ENCODE peak calls at places on chromosomes 5 and 9, in six cellular contexts. X is left ventricle myocardium inferior, O is endodermal cell, G is H1, H is astrocyte of the spinal cord, T is sigmoid colon. C is an unnamed sample.

GRCh38 chr9:127828262-127829031 is 25.8 kb downstream of the FPGS start:
- DNase-seq in X (peak), O (peak), G (peak), H (peak), T (peak), C (peak)

GRCh38 chr9:94135222-94135621 is 51.0 kb downstream of the PTPDC1 start:
- DNase-seq in X (no peak), O (no peak), G (no peak), H (peak), T (peak), C (peak)

GRCh38 chr5:151155777-151156731 is 1.5 kb downstream of the ANXA6 start:
- DNase-seq in X (no peak), O (peak), G (no peak), H (peak), T (peak), C (peak)

GRCh38 chr5:33275921-33276705 is 164.7 kb upstream of the TARS1 start:
- DNase-seq in X (no peak), O (no peak), G (no peak), H (peak), T (no peak), C (no peak)

GRCh38 chr5:151171521-151171920 is 13.9 kb upstream of the ANXA6 start:
- DNase-seq in X (no peak), O (no peak), G (no peak), H (no peak), T (peak), C (no peak)

GRCh38 chr5:42995152-42995751 is 44.9 kb downstream of the ANXA2R start:
- DNase-seq in X (no peak), O (no peak), G (no peak), H (no peak), T (no peak), C (peak)

GRCh38 chr9:14428781-14429230 is 114.9 kb upstream of the NFIB start:
- DNase-seq in X (peak), O (peak), G (peak), H (peak), T (peak), C (peak)

GRCh38 chr9:122498883-122499288 is 11.7 kb upstream of the OR1J2 start:
- DNase-seq in X (no peak), O (peak), G (peak), H (peak), T (no peak), C (peak)

GRCh38 chr5:68458416-68458815 is 242.9 kb downstream of the PIK3R1 start:
- DNase-seq in X (no peak), O (no peak), G (no peak), H (no peak), T (no peak), C (no peak)

GRCh38 chr5:14806452-14806851 is 65.1 kb downstream of the ANKH start:
- DNase-seq in X (peak), O (peak), G (no peak), H (peak), T (peak), C (peak)

GRCh38 chr5:146079695-146080361 is 25.5 kb downstream of the PLAC8L1 start:
- DNase-seq in X (no peak), O (peak), G (no peak), H (peak), T (no peak), C (peak)

GRCh38 chr5:167295686-167296015 is 995.8 kb upstream of the WWC1 start:
- DNase-seq in X (no peak), O (no peak), G (no peak), H (peak), T (no peak), C (peak)

GRCh38 chr5:181198905-181199519 is 6.0 kb downstream of the TRIM7 start:
- DNase-seq in X (no peak), O (no peak), G (no peak), H (no peak), T (no peak), C (no peak)

GRCh38 chr5:2895196-2895595 is 143.7 kb upstream of the IRX2 start:
- DNase-seq in X (no peak), O (peak), G (peak), H (no peak), T (no peak), C (no peak)

GRCh38 chr5:14917719-14918118 is 46.1 kb upstream of the ANKH start:
- DNase-seq in X (no peak), O (no peak), G (no peak), H (peak), T (no peak), C (peak)

GRCh38 chr5:103598997-103599556 is 36.5 kb upstream of the NUDT12 start:
- DNase-seq in X (no peak), O (no peak), G (no peak), H (no peak), T (no peak), C (peak)

GRCh38 chr9:98175013-98175679 is 17.3 kb downstream of the CORO2A start:
- DNase-seq in X (no peak), O (no peak), G (no peak), H (no peak), T (peak), C (no peak)

GRCh38 chr9:35760651-35761050 is 6.6 kb upstream of the MSMP start:
- DNase-seq in X (no peak), O (no peak), G (no peak), H (peak), T (no peak), C (no peak)

GRCh38 chr5:23007226-23007625 is 154.1 kb upstream of the CDH12 start:
- DNase-seq in X (no peak), O (no peak), G (no peak), H (no peak), T (no peak), C (no peak)

GRCh38 chr5:138832218-138832617 is 42.9 kb downstream of the LRRTM2 start:
- DNase-seq in X (no peak), O (no peak), G (no peak), H (peak), T (no peak), C (peak)

GRCh38 chr5:95847261-95847592 is 24.7 kb upstream of the GLRX start:
- DNase-seq in X (no peak), O (no peak), G (no peak), H (no peak), T (no peak), C (no peak)
- TF ChIP-seq CTCF in X (peak), O (no peak), G (no peak), H (no peak), T (no peak), C (no peak)

GRCh38 chr5:41893074-41893851 is 10.9 kb upstream of the RIMOC1 start:
- DNase-seq in X (no peak), O (no peak), G (no peak), H (no peak), T (no peak), C (no peak)
- H3K4me3 ChIP-seq in X (no peak), O (no peak), G (no peak), H (no peak), T (no peak), C (no peak)

GRCh38 chr5:52587131-52587530 is 200.6 kb upstream of the ITGA1 start:
- DNase-seq in X (no peak), O (no peak), G (no peak), H (no peak), T (no peak), C (no peak)

GRCh38 chr5:52579391-52579790 is 208.3 kb upstream of the ITGA1 start:
- DNase-seq in X (no peak), O (no peak), G (no peak), H (no peak), T (no peak), C (no peak)

GRCh38 chr5:52580921-52581320 is 206.8 kb upstream of the ITGA1 start:
- DNase-seq in X (no peak), O (no peak), G (no peak), H (peak), T (no peak), C (peak)

GRCh38 chr5:52577546-52577945 is 210.2 kb upstream of the ITGA1 start:
- DNase-seq in X (no peak), O (no peak), G (no peak), H (no peak), T (no peak), C (no peak)

DNA sequence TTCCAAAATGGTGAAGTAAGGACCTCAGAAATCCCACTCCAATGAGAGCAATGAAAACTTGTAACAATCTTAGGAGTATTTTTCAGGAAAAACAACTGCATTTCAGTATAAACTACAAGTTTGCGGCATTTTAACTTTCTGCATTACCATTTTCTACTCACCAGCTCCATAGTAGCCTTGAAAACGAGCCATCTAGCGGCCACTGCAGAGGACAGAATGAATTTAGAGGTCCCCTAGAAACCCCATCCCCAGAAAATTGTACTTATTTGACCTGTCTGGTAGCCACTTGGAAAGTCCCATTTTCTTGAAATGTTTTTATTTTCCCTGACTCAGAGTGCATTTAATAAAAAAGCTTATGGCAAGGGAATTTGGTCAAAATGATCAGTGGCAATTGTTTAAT is 205.4 kb upstream of the ITGA1 start:
- DNase-seq in X (no peak), O (no peak), G (no peak), H (no peak), T (no peak), C (no peak)
- TF ChIP-seq CTCF in X (no peak), O (peak), G (peak), H (no peak), T (no peak), C (no peak)

GRCh38 chr5:129460121-129460950 is at the start of gene ADAMTS19:
- DNase-seq in X (peak), O (peak), G (peak), H (peak), T (no peak), C (peak)
- H3K4me3 ChIP-seq in X (peak), O (peak), G (peak), H (peak), T (peak), C (peak)